ENCODE peak calls at places on chromosomes 7 and 10, in six cellular contexts. One of them, this sample, is unnamed.

GRCh38 chr10:91713471-91714072 is 80.7 kb upstream of the PPP1R3C start:
- DNase-seq in MM.1S: no peak
- DNase-seq in colonic mucosa: no peak
- DNase-seq in H1: no peak
- DNase-seq in keratinocyte: no peak
- DNase-seq in adrenal gland: no peak
- DNase-seq in this sample: no peak

GRCh38 chr7:24660541-24660940 is 87.3 kb downstream of the PALS2 start:
- DNase-seq in MM.1S: no peak
- DNase-seq in colonic mucosa: no peak
- DNase-seq in H1: no peak
- DNase-seq in keratinocyte: no peak
- DNase-seq in adrenal gland: no peak
- DNase-seq in this sample: no peak

GRCh38 chr7:21887779-21888178 is 57.9 kb downstream of the CDCA7L start:
- DNase-seq in MM.1S: no peak
- DNase-seq in colonic mucosa: no peak
- DNase-seq in H1: no peak
- DNase-seq in keratinocyte: no peak
- DNase-seq in adrenal gland: no peak
- DNase-seq in this sample: no peak

GRCh38 chr10:62512732-62513475 is 138.7 kb downstream of the ZNF365 start:
- DNase-seq in MM.1S: no peak
- DNase-seq in colonic mucosa: no peak
- DNase-seq in H1: no peak
- DNase-seq in keratinocyte: no peak
- DNase-seq in adrenal gland: no peak
- DNase-seq in this sample: no peak

GRCh38 chr7:106217089-106217542 is 67.7 kb downstream of the NAMPT start:
- DNase-seq in MM.1S: no peak
- DNase-seq in colonic mucosa: peak; percentile 87
- DNase-seq in H1: no peak
- DNase-seq in keratinocyte: no peak
- DNase-seq in adrenal gland: peak; percentile 64
- DNase-seq in this sample: no peak

GRCh38 chr10:102720775-102721301 is 6.4 kb downstream of the SFXN2 start:
- DNase-seq in MM.1S: no peak
- DNase-seq in colonic mucosa: no peak
- DNase-seq in H1: no peak
- DNase-seq in keratinocyte: no peak
- DNase-seq in adrenal gland: no peak
- DNase-seq in this sample: no peak

GRCh38 chr10:100183482-100183881 is 2.3 kb downstream of the ERLIN1 start:
- DNase-seq in MM.1S: no peak
- DNase-seq in colonic mucosa: peak; percentile 72
- DNase-seq in H1: no peak
- DNase-seq in keratinocyte: no peak
- DNase-seq in adrenal gland: no peak
- DNase-seq in this sample: no peak

GRCh38 chr10:24384954-24385353 is 176.0 kb downstream of the KIAA1217 start:
- DNase-seq in MM.1S: no peak
- DNase-seq in colonic mucosa: no peak
- DNase-seq in H1: no peak
- DNase-seq in keratinocyte: no peak
- DNase-seq in adrenal gland: peak; percentile 29
- DNase-seq in this sample: no peak

GRCh38 chr7:143882611-143883078 is 19.3 kb downstream of the TCAF1 start:
- DNase-seq in MM.1S: no peak
- DNase-seq in colonic mucosa: peak; percentile 64
- DNase-seq in H1: no peak
- DNase-seq in keratinocyte: no peak
- DNase-seq in adrenal gland: peak; percentile 77
- DNase-seq in this sample: no peak

GRCh38 chr7:127946081-127946480 is 85.2 kb downstream of the LRRC4 start:
- DNase-seq in MM.1S: no peak
- DNase-seq in colonic mucosa: no peak
- DNase-seq in H1: no peak
- DNase-seq in keratinocyte: no peak
- DNase-seq in adrenal gland: no peak
- DNase-seq in this sample: no peak

GRCh38 chr10:88819290-88819689 is 16.8 kb downstream of the LIPM start:
- DNase-seq in MM.1S: no peak
- DNase-seq in colonic mucosa: no peak
- DNase-seq in H1: no peak
- DNase-seq in keratinocyte: no peak
- DNase-seq in adrenal gland: no peak
- DNase-seq in this sample: no peak

GRCh38 chr7:131511774-131512535 is 44.5 kb downstream of the PODXL start:
- DNase-seq in MM.1S: no peak
- DNase-seq in colonic mucosa: no peak
- DNase-seq in H1: peak; percentile 28
- DNase-seq in keratinocyte: no peak
- DNase-seq in adrenal gland: no peak
- DNase-seq in this sample: no peak

GRCh38 chr7:81627565-81628287 is 142.1 kb downstream of the HGF start:
- DNase-seq in MM.1S: no peak
- DNase-seq in colonic mucosa: no peak
- DNase-seq in H1: no peak
- DNase-seq in keratinocyte: peak; percentile 26
- DNase-seq in adrenal gland: no peak
- DNase-seq in this sample: no peak

GRCh38 chr7:151176401-151176800 is 8.9 kb upstream of the GBX1 start:
- DNase-seq in MM.1S: no peak
- DNase-seq in colonic mucosa: no peak
- DNase-seq in H1: no peak
- DNase-seq in keratinocyte: no peak
- DNase-seq in adrenal gland: no peak
- DNase-seq in this sample: no peak

GRCh38 chr10:95660283-95660682 is 3.8 kb upstream of the ALDH18A1 start:
- DNase-seq in MM.1S: no peak
- DNase-seq in colonic mucosa: no peak
- DNase-seq in H1: no peak
- DNase-seq in keratinocyte: no peak
- DNase-seq in adrenal gland: no peak
- DNase-seq in this sample: no peak

GRCh38 chr10:98628241-98628640 is 181.5 kb upstream of the HPS1 start:
- DNase-seq in MM.1S: no peak
- DNase-seq in colonic mucosa: no peak
- DNase-seq in H1: no peak
- DNase-seq in keratinocyte: no peak
- DNase-seq in adrenal gland: no peak
- DNase-seq in this sample: no peak

GRCh38 chr10:95337354-95337753 is 46.6 kb upstream of the PDLIM1 start:
- DNase-seq in MM.1S: no peak
- DNase-seq in colonic mucosa: no peak
- DNase-seq in H1: no peak
- DNase-seq in keratinocyte: no peak
- DNase-seq in adrenal gland: no peak
- DNase-seq in this sample: no peak

GRCh38 chr10:8296090-8296741 is 241.7 kb downstream of the GATA3 start:
- DNase-seq in MM.1S: no peak
- DNase-seq in colonic mucosa: no peak
- DNase-seq in H1: peak; percentile 54
- DNase-seq in keratinocyte: no peak
- DNase-seq in adrenal gland: no peak
- DNase-seq in this sample: no peak

GRCh38 chr7:27191716-27192545 is 6.9 kb upstream of the HOXA11 start:
- DNase-seq in MM.1S: no peak
- DNase-seq in colonic mucosa: peak; percentile 70
- DNase-seq in H1: peak; percentile 72
- DNase-seq in keratinocyte: no peak
- DNase-seq in adrenal gland: no peak
- DNase-seq in this sample: no peak

GRCh38 chr7:155257482-155258232 is 40.0 kb upstream of the INSIG1 start:
- DNase-seq in MM.1S: no peak
- DNase-seq in colonic mucosa: no peak
- DNase-seq in H1: no peak
- DNase-seq in keratinocyte: peak; percentile 7
- DNase-seq in adrenal gland: peak; percentile 18
- DNase-seq in this sample: no peak

GRCh38 chr7:68720722-68721121 is 877.6 kb upstream of the AUTS2 start:
- DNase-seq in MM.1S: peak; percentile 36
- DNase-seq in colonic mucosa: no peak
- DNase-seq in H1: no peak
- DNase-seq in keratinocyte: no peak
- DNase-seq in adrenal gland: no peak
- DNase-seq in this sample: no peak

GRCh38 chr7:69817096-69817495 is 218.8 kb downstream of the AUTS2 start:
- DNase-seq in MM.1S: no peak
- DNase-seq in colonic mucosa: no peak
- DNase-seq in H1: no peak
- DNase-seq in keratinocyte: no peak
- DNase-seq in adrenal gland: no peak
- DNase-seq in this sample: no peak

GRCh38 chr7:28784166-28784870 is 173.8 kb downstream of the TRIL start:
- DNase-seq in MM.1S: no peak
- DNase-seq in colonic mucosa: no peak
- DNase-seq in H1: no peak
- DNase-seq in keratinocyte: no peak
- DNase-seq in adrenal gland: no peak
- DNase-seq in this sample: no peak

GRCh38 chr10:132607491-132607890 is 69.9 kb downstream of the INPP5A start:
- DNase-seq in MM.1S: no peak
- DNase-seq in colonic mucosa: no peak
- DNase-seq in H1: no peak
- DNase-seq in keratinocyte: no peak
- DNase-seq in adrenal gland: no peak
- DNase-seq in this sample: no peak

GRCh38 chr10:132407243-132407746 is 10.3 kb downstream of the PWWP2B start:
- DNase-seq in MM.1S: no peak
- DNase-seq in colonic mucosa: peak; percentile 93
- DNase-seq in H1: no peak
- DNase-seq in keratinocyte: no peak
- DNase-seq in adrenal gland: peak; percentile 95
- DNase-seq in this sample: no peak

GRCh38 chr7:1817061-1817712 is 147.1 kb downstream of the ELFN1 start:
- DNase-seq in MM.1S: no peak
- DNase-seq in colonic mucosa: no peak
- DNase-seq in H1: no peak
- DNase-seq in keratinocyte: no peak
- DNase-seq in adrenal gland: no peak
- DNase-seq in this sample: no peak
- H3K27ac ChIP-seq in MM.1S: no peak overlapping the region
- H3K27ac ChIP-seq in colonic mucosa: no peak overlapping the region
- H3K27ac ChIP-seq in H1: no peak overlapping the region
- H3K27ac ChIP-seq in keratinocyte: no peak overlapping the region
- H3K27ac ChIP-seq in adrenal gland: no peak overlapping the region
- H3K27ac ChIP-seq in this sample: no peak overlapping the region

GRCh38 chr10:68359189-68359588 is 26.5 kb upstream of the PBLD start:
- DNase-seq in MM.1S: no peak
- DNase-seq in colonic mucosa: no peak
- DNase-seq in H1: no peak
- DNase-seq in keratinocyte: no peak
- DNase-seq in adrenal gland: no peak
- DNase-seq in this sample: no peak
- H3K36me3 ChIP-seq in MM.1S: no peaks in the 10 kb centered on the region
- H3K36me3 ChIP-seq in colonic mucosa: no peaks in the 10 kb centered on the region
- H3K36me3 ChIP-seq in H1: peaks cover 11% of the 10 kb centered on the region
- H3K36me3 ChIP-seq in keratinocyte: peaks cover 8% of the 10 kb centered on the region
- H3K36me3 ChIP-seq in adrenal gland: peaks cover 41% of the 10 kb centered on the region
- H3K36me3 ChIP-seq in this sample: no peaks in the 10 kb centered on the region

GRCh38 chr7:92809397-92810241 is 26.8 kb downstream of the CDK6 start:
- DNase-seq in MM.1S: peak; percentile 97
- DNase-seq in colonic mucosa: peak; percentile 85
- DNase-seq in H1: no peak
- DNase-seq in keratinocyte: peak; percentile 57
- DNase-seq in adrenal gland: peak; percentile 85
- DNase-seq in this sample: no peak

GRCh38 chr7:92815412-92815811 is 21.0 kb downstream of the CDK6 start:
- DNase-seq in MM.1S: peak; percentile 77
- DNase-seq in colonic mucosa: no peak
- DNase-seq in H1: no peak
- DNase-seq in keratinocyte: no peak
- DNase-seq in adrenal gland: no peak
- DNase-seq in this sample: no peak

GRCh38 chr7:92810242-92810611 is 26.1 kb downstream of the CDK6 start:
- DNase-seq in MM.1S: peak; percentile 59
- DNase-seq in colonic mucosa: no peak
- DNase-seq in H1: no peak
- DNase-seq in keratinocyte: no peak
- DNase-seq in adrenal gland: peak; percentile 29
- DNase-seq in this sample: no peak

GRCh38 chr7:92811158-92811557 is 25.2 kb downstream of the CDK6 start:
- DNase-seq in MM.1S: no peak
- DNase-seq in colonic mucosa: no peak
- DNase-seq in H1: no peak
- DNase-seq in keratinocyte: no peak
- DNase-seq in adrenal gland: no peak
- DNase-seq in this sample: no peak

DNA sequence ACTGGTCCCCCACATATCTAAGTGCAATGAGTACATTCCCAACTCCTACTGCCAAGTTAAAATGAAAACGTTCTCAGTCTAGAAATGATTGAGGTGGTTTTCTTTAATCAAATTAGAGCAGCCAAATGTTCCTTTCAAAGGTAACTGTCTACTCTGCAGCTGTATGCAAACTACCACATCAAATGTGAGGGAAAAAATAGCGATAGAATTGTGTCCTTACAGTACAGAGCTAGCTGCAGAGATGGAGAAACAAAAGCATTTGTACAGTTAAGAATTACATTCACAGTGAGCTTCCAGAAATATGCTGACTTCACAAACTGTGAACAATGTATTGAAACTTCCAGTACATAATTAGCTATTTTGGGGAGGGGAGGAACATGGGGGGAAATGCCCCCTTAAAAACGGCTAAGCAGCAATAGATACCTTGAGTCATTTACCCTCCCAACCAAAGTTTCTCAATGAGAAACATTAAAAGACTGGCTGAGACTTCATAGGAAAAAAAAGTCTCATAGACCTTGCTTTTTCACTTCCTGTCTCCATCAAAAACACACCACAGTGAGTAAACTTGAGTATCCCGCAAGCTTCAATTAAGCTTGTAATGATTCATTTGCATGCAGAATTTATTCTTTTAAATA is 22.9 kb downstream of the CDK6 start:
- DNase-seq in MM.1S: peak; percentile 89
- DNase-seq in colonic mucosa: no peak
- DNase-seq in H1: no peak
- DNase-seq in keratinocyte: no peak
- DNase-seq in adrenal gland: no peak
- DNase-seq in this sample: no peak
- H3K4me3 ChIP-seq in MM.1S: peak overlapping the region; percentile 41
- H3K4me3 ChIP-seq in colonic mucosa: no peak overlapping the region
- H3K4me3 ChIP-seq in H1: no peak overlapping the region
- H3K4me3 ChIP-seq in keratinocyte: no peak overlapping the region
- H3K4me3 ChIP-seq in adrenal gland: no peak overlapping the region
- H3K4me3 ChIP-seq in this sample: no peak overlapping the region

DNA sequence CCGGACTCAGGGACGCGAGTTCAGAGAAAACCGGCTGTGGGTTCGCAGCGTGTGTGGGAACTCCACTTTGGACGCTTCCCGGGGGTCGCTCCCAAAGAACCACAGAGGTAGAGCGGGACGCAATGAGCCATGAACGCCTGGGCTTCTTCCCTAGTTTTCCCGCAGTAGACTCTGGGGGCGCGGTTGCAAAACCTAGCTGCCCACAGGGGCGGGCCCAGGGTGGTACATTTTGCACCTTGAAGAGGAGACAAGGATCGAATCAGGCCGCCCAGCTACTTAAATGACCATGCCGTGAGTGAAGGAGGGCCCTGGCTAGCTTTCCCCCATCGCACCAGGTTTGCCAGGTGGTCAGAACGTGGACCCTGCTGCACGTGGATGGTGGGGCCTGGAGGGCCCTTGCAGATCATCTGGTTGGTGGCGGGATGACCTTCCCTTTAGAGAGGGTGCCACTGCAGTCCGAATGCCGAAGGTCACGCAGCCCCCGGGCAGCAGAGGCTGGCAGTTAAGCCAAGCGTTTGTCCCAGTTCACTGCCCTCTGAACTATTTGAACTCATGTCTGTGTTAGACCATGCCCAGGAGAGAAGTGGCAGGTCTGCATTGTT is 568 bp upstream of the SHTN1 start:
- DNase-seq in MM.1S: no peak
- DNase-seq in colonic mucosa: peak; percentile 32
- DNase-seq in H1: peak; percentile 64
- DNase-seq in keratinocyte: no peak
- DNase-seq in adrenal gland: peak; percentile 38
- DNase-seq in this sample: no peak
- H3K27ac ChIP-seq in MM.1S: no peak overlapping the region
- H3K27ac ChIP-seq in colonic mucosa: peak overlapping the region; percentile 91
- H3K27ac ChIP-seq in H1: no peak overlapping the region
- H3K27ac ChIP-seq in keratinocyte: no peak overlapping the region
- H3K27ac ChIP-seq in adrenal gland: peak overlapping the region; percentile 86
- H3K27ac ChIP-seq in this sample: no peak overlapping the region